ENCODE peak calls at places on chromosome 6, in five cellular contexts. S is uterus, T is GM12864, F is cardiac fibroblast, K is AG04450. R is an unnamed sample.
A peak's percentile ranks its signal among the peaks of the same experiment; 100 is the strongest.

GRCh38 chr6:20875369-20875963 is 341.2 kb downstream of the CDKAL1 start:
- DNase-seq in K (peak; percentile 18), S (no peak), F (peak; percentile 78), T (no peak), R (no peak)

GRCh38 chr6:56055066-56055465 is 179.7 kb upstream of the BMP5 start:
- DNase-seq in S (no peak), T (no peak), F (no peak), K (no peak), R (no peak)

GRCh38 chr6:143451531-143451930 is 926 bp downstream of the PEX3 start:
- DNase-seq in F (no peak), S (no peak), T (no peak), K (no peak), R (no peak)

GRCh38 chr6:41774841-41775240 is 4.9 kb downstream of the FRS3 start:
- DNase-seq in S (no peak), T (no peak), K (no peak), F (no peak), R (no peak)

GRCh38 chr6:127177030-127177928 is 58.8 kb downstream of the RSPO3 start:
- DNase-seq in F (peak; percentile 65), K (no peak), S (no peak), T (no peak), R (no peak)

GRCh38 chr6:17043148-17043522 is 58.7 kb upstream of the STMND1 start:
- DNase-seq in S (no peak), T (no peak), F (no peak), K (no peak), R (no peak)

GRCh38 chr6:96907498-96907897 is 9.8 kb upstream of the NDUFAF4 start:
- DNase-seq in K (no peak), S (no peak), T (peak; percentile 25), F (peak; percentile 46), R (no peak)

GRCh38 chr6:4820704-4821276 is 44.6 kb downstream of the CDYL start:
- DNase-seq in T (no peak), S (no peak), K (no peak), F (peak; percentile 21), R (no peak)

GRCh38 chr6:111027219-111027618 is 45.4 kb downstream of the RPF2 start:
- DNase-seq in S (no peak), T (no peak), F (no peak), K (no peak), R (no peak)
- TF ChIP-seq CTCF in S (no peak), T (no peak), F (no peak), K (no peak), R (no peak)

DNA sequence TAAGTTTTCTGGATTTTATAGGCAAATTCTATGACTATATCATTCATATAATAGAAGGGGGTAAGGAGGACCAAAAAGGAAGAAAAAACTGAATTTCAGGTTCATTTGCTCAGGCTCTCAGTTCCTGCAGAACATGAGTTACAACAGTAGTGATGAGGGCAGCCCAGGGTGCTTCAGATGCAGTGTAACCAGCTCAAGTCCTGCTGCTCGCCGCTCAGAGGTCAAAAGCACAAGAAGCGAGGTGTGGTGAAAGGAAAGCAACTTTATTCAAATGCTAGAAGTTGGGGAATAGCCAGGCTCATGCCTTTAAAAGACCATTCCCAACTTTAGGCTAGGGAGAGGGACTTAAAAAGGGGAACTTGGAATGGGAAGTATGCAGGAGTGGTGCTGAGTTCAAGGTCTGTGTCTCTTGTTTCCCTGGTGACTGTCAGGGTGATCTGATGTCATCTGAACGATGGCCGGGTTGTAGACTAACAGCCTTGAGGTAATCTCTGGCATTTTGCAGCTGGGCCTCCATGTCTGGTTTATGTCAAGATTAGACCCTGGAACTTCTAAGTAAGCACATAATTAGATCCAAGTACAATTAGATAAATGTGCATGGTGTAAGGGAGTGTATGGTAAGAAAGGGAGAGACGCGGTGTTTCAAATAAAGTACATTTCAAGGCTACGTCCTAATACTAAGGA is 14.5 kb upstream of the SEC63 start:
- DNase-seq in S (no peak), K (no peak), T (no peak), F (no peak), R (no peak)
- TF ChIP-seq CTCF in S (no peak), K (no peak), T (no peak), F (no peak), R (no peak)

DNA sequence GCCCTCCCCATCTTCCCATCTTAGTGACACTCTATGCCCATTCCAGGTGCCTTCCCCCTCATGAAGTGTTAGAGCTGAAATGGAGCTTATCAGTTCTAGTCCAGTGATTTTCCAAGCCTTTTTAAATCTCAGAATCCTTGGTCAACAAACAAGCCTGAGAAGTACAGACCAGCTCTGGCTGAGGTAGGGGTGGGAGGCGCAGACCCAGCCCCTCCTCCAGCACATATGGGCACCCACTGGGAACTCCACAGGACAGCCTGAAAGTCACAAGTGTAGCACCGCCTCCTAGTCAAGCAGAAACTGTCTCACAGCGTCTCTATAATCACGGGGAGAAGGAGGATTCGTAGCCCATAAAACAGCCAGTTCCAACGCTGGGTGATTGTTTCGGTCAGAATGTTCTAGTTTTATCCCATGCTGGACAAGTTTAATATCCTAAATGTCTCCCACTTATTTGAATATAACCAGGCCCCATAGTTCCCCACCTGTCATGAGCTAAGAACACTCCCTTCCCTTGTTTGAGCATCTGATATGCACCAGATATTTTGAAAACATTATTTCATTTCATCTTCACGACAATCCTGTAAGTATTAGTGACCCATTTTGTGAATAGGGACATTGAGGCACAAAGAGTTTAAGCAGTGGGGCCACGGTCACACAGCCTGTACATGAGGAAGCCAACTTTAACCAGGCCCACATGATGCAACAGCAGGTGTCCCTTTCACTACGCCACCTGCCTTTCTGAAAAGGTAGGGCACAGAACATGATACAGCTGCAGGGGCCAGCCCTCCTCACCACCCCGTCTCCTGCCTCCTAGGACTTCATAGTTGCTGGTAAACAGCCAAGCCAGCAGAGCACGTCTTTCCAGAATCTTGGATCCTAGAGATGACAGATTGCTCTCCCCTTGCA is 40.1 kb downstream of the TRAF3IP2 start:
- DNase-seq in T (peak; percentile 35), F (no peak), S (no peak), K (no peak), R (peak; percentile 24)
- TF ChIP-seq CTCF in T (peak; percentile 59), F (no peak), S (no peak), K (no peak), R (peak; percentile 38)

DNA sequence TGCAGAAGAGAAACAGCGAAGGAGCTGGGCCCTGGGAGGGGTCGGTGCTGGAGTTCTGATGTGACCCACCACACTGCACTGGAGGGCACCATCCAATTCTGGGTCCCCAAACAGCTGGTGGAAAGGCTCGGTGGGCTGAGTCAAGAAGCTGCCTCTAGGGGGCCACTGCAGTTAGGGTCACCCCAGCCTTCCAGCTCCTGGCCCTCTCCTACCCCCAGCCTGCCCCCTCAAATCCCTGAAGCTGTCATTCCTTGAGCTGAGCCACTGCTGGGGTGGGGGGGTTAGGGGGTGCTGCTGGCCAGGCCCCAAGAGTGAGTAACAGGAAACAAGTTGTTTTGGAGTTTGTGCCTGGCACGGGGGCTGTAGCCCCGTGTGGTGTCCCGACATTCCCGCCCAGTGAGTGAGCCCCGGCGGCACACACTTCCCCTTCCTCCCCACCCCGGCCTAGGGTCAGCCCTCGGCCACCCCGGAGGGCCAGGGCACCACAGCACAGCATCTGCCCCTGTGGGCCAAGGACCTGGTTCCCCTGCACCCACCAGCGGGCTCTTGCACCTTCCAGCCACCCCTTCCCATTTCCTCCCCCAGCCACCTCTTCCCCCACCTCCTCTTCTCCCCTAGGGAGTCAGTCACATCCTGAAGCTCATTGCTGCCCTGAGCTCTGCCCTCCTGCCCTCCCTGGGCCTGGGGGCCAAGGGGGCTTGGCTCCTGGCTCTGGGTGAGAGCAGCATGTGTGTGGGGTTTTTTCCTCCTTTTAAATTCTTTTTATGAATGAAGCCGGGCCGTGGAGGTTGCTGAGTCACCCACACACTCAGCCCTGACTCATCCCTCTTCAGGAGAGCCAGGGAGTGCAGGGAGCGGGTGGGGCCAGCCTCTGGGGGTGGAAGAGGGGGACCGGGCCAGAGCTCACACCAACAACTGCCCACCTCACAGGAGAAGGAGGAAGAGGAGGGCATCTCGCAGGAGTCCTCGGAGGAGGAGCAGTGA is 4.6 kb downstream of the SMIM29 start:
- DNase-seq in S (peak; percentile 79), F (peak; percentile 86), K (peak; percentile 72), T (no peak), R (no peak)
- TF ChIP-seq CTCF in S (peak; percentile 17), F (peak; percentile 41), K (peak; percentile 54), T (peak; percentile 52), R (peak; percentile 42)